ENCODE peak calls at places on chromosomes 7 and 10, in five cellular contexts. O is body of pancreas; S is breast epithelium; X is CD8-positive, alpha-beta memory T cell; W is trophoblast cell. M is an unnamed sample.

GRCh38 chr10:103053659-103054581 is 135.8 kb downstream of the CNNM2 start:
- DNase-seq in O (peak; percentile 57), S (peak; percentile 29), X (peak; percentile 42), W (peak; percentile 63), M (peak; percentile 29)

GRCh38 chr10:108204528-108205313 is 1040.2 kb upstream of the SORCS1 start:
- DNase-seq in O (peak; percentile 18), S (no peak), X (no peak), W (peak; percentile 37), M (no peak)

GRCh38 chr10:48364659-48365405 is 58.4 kb downstream of the MAPK8 start:
- DNase-seq in O (no peak), S (no peak), X (no peak), W (no peak), M (no peak)

GRCh38 chr7:26699761-26700160 is 164.6 kb downstream of the SKAP2 start:
- DNase-seq in O (no peak), S (no peak), X (no peak), W (no peak), M (no peak)

GRCh38 chr7:121113288-121113687 is 124.8 kb downstream of the CPED1 start:
- DNase-seq in O (no peak), S (no peak), X (no peak), W (peak; percentile 46), M (no peak)

GRCh38 chr7:73715648-73716317 is 3.7 kb downstream of the STX1A start:
- DNase-seq in O (peak; percentile 45), S (no peak), X (no peak), W (peak; percentile 99), M (no peak)

GRCh38 chr10:91312031-91312733 is 91.7 kb downstream of the PCGF5 start:
- DNase-seq in O (no peak), S (no peak), X (no peak), W (no peak), M (no peak)

GRCh38 chr10:85650791-85651506 is 715.6 kb downstream of the GRID1 start:
- DNase-seq in O (peak; percentile 43), S (no peak), X (no peak), W (peak; percentile 74), M (no peak)

GRCh38 chr10:132069122-132069848 is 3.5 kb downstream of the JAKMIP3 start:
- DNase-seq in O (no peak), S (no peak), X (no peak), W (no peak), M (no peak)

GRCh38 chr10:34444223-34445183 is 370.6 kb downstream of the PARD3 start:
- DNase-seq in O (no peak), S (no peak), X (no peak), W (no peak), M (no peak)

GRCh38 chr10:131127122-131127589 is 184.4 kb downstream of the TCERG1L start:
- DNase-seq in O (no peak), S (no peak), X (no peak), W (no peak), M (no peak)

GRCh38 chr10:73439055-73439454 is 5.7 kb upstream of the MSS51 start:
- DNase-seq in O (no peak), S (no peak), X (no peak), W (no peak), M (no peak)

GRCh38 chr7:48384180-48384752 is 213.0 kb downstream of the ABCA13 start:
- DNase-seq in O (no peak), S (no peak), X (no peak), W (no peak), M (no peak)

GRCh38 chr10:78267598-78267997 is 233.9 kb downstream of the RPS24 start:
- DNase-seq in O (no peak), S (no peak), X (no peak), W (no peak), M (no peak)

GRCh38 chr10:125103466-125104377 is 56.6 kb downstream of the CTBP2 start:
- DNase-seq in O (peak; percentile 4), S (no peak), X (no peak), W (no peak), M (no peak)

GRCh38 chr7:107982918-107983389 is 20.0 kb downstream of the LAMB1 start:
- DNase-seq in O (no peak), S (no peak), X (no peak), W (no peak), M (no peak)

GRCh38 chr10:110221721-110222261 is 14.4 kb downstream of the MXI1 start:
- DNase-seq in O (peak; percentile 87), S (peak; percentile 76), X (peak; percentile 59), W (peak; percentile 98), M (peak; percentile 74)

GRCh38 chr7:99193527-99194214 is 14.2 kb downstream of the KPNA7 start:
- DNase-seq in O (no peak), S (no peak), X (no peak), W (no peak), M (no peak)

GRCh38 chr10:73931767-73932624 is 21.1 kb downstream of the PLAU start:
- DNase-seq in O (peak; percentile 51), S (peak; percentile 46), X (no peak), W (peak; percentile 62), M (peak; percentile 30)

GRCh38 chr7:131105294-131105802 is 222.3 kb upstream of the MKLN1 start:
- DNase-seq in O (no peak), S (peak; percentile 47), X (no peak), W (peak; percentile 67), M (no peak)

GRCh38 chr10:28215930-28216329 is 86.9 kb downstream of the MPP7 start:
- DNase-seq in O (peak; percentile 44), S (no peak), X (no peak), W (peak; percentile 6), M (no peak)

GRCh38 chr7:27181176-27181520 is 3.9 kb downstream of the HOXA11 start:
- DNase-seq in O (no peak), S (no peak), X (no peak), W (no peak), M (no peak)

GRCh38 chr10:12984165-12984747 is 17.3 kb downstream of the CCDC3 start:
- DNase-seq in O (no peak), S (no peak), X (no peak), W (no peak), M (no peak)

GRCh38 chr7:102273749-102274712 is 12.6 kb upstream of the SH2B2 start:
- DNase-seq in O (no peak), S (no peak), X (no peak), W (peak; percentile 55), M (no peak)

GRCh38 chr7:150451097-150451793 is 815 bp downstream of the GIMAP8 start:
- DNase-seq in O (peak; percentile 23), S (no peak), X (peak; percentile 40), W (no peak), M (peak; percentile 35)

GRCh38 chr7:324011-324410 is 34.0 kb downstream of the FOXL3 start:
- DNase-seq in O (peak; percentile 4), S (no peak), X (no peak), W (no peak), M (no peak)

GRCh38 chr7:100156331-100157068 is 2.0 kb downstream of the TRAPPC14 start:
- DNase-seq in O (no peak), S (no peak), X (no peak), W (peak; percentile 12), M (no peak)

GRCh38 chr10:43437141-43437860 is 390 bp downstream of the ZNF487 start:
- DNase-seq in O (no peak), S (no peak), X (no peak), W (peak; percentile 32), M (no peak)

GRCh38 chr7:157800281-157800680 is 463.5 kb downstream of the DNAJB6 start:
- DNase-seq in O (no peak), S (no peak), X (no peak), W (no peak), M (no peak)
- H3K9me3 ChIP-seq in O (no peaks in the 10 kb centered on the region), S (peaks cover 46% of the 10 kb centered on the region), X (no peaks in the 10 kb centered on the region), W (peaks cover 2% of the 10 kb centered on the region), M (no peaks in the 10 kb centered on the region)

GRCh38 chr10:133442191-133442966 is 11.4 kb upstream of the SCART1 start:
- DNase-seq in O (no peak), S (peak; percentile 9), X (no peak), W (no peak), M (no peak)
- H3K9me3 ChIP-seq in O (no peaks in the 10 kb centered on the region), S (peaks cover 20% of the 10 kb centered on the region), X (no peaks in the 10 kb centered on the region), W (peaks cover 79% of the 10 kb centered on the region), M (no peaks in the 10 kb centered on the region)

GRCh38 chr7:138625849-138626230 is 75.3 kb downstream of the SVOPL start:
- DNase-seq in O (no peak), S (no peak), X (no peak), W (no peak), M (no peak)
- H3K9me3 ChIP-seq in O (no peaks in the 10 kb centered on the region), S (no peaks in the 10 kb centered on the region), X (no peaks in the 10 kb centered on the region), W (no peaks in the 10 kb centered on the region), M (no peaks in the 10 kb centered on the region)

DNA sequence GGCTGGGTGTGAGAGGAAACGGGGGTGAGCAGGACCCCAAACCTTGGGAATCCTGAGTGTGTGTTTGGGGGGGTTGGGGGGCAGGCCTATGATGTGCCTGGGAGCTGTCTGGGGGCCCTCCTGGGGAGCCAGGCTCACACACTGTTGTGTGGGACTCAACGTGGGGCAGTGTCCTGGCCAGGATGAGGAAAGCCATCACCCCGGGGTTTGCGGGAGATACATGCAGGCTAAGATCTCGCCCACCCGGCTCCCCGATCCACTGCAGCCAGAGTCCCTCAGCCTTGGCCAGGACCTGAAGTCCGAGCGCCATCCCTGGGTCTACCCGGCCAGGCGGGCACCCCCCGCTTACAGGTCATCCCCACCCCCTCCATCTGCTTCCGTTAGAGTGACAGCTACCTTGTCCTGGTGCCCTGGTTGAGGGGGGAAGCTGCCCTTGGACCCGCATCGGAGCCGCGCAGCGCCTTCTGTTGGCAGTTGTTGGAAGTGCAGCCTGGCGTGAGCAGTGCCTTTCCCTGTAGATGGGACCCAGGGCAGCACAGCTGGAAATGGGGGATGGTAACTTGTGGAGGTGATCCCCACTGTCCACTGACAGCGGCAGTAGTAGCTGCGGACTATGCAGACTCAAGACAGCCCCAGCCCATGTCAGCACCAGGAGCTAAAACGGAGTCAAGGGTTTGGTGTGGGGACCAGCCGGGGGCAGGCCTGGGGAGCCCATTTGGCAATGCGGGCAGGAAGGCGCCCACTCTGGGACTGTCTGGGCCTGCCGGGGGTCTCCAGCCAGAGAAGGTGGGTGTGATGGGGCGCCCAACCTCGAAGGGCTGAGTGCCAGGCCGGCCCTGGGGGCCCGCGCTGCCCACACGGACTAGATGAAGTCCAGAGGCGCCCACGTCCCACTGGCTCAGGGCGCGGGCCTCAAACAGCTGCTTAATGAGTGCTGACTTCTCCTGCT is 885.6 kb upstream of the ZNF722 start:
- DNase-seq in O (no peak), S (no peak), X (no peak), W (no peak), M (no peak)
- H3K9me3 ChIP-seq in O (no peaks in the 10 kb centered on the region), S (peaks cover 46% of the 10 kb centered on the region), X (no peaks in the 10 kb centered on the region), W (peaks cover 29% of the 10 kb centered on the region), M (peaks cover 3% of the 10 kb centered on the region)

DNA sequence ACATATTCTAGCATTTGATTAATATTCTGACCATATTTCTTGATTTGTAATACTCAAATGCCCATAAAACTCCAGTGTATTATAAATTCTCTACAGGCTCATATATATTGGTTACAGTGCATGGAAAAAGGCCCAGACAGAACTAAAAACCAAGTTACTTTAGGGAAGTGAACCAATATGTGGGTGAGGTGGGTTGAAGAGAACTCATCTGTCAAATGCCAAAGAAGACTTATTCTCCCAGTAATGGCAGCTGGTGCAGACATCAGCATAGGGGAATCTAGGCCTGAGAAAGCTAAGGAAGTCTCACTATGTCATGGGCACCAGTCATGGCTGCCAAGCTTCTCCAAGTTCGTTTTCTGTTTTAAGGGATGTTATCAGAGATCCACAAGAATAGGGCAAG is 30.6 kb downstream of the ZNF248 start:
- DNase-seq in O (no peak), S (no peak), X (no peak), W (no peak), M (no peak)
- H3K9me3 ChIP-seq in O (no peaks in the 10 kb centered on the region), S (peaks cover 77% of the 10 kb centered on the region), X (peaks cover 31% of the 10 kb centered on the region), W (no peaks in the 10 kb centered on the region), M (peaks cover 10% of the 10 kb centered on the region)

GRCh38 chr10:1243486-1244182 is 187.4 kb downstream of the WDR37 start:
- DNase-seq in O (no peak), S (no peak), X (no peak), W (no peak), M (no peak)
- H3K9me3 ChIP-seq in O (no peaks in the 10 kb centered on the region), S (no peaks in the 10 kb centered on the region), X (no peaks in the 10 kb centered on the region), W (peaks cover 7% of the 10 kb centered on the region), M (no peaks in the 10 kb centered on the region)